ENCODE peak calls at places on chromosomes 13 and 19, in nine cellular contexts. C is left ventricle myocardium inferior; F is CD8-positive, alpha-beta memory T cell; Y is mesendoderm; U is effector memory CD4-positive, alpha-beta T cell; V is hepatocyte; I is pancreas; W is upper lobe of right lung; O is GM23248. L is an unnamed sample.

GRCh38 chr13:76980075-76980718 is 11.7 kb upstream of the CLN5 start:
- DNase-seq in C (peak; percentile 78), F (peak; percentile 75), Y (peak; percentile 82), U (peak; percentile 65), V (peak; percentile 85), I (peak; percentile 59), W (peak; percentile 91), O (peak; percentile 78), L (peak; percentile 72)

GRCh38 chr13:24254151-24254810 is 55.1 kb upstream of the C1QTNF9 start:
- DNase-seq in C (no peak), F (peak; percentile 74), Y (no peak), U (peak; percentile 71), V (no peak), I (no peak), W (peak; percentile 78), O (no peak), L (no peak)

GRCh38 chr19:42323852-42324654 is 1.4 kb upstream of the MEGF8 start:
- DNase-seq in C (no peak), F (no peak), Y (peak; percentile 21), U (no peak), V (no peak), I (no peak), W (peak; percentile 73), O (peak; percentile 54), L (no peak)

GRCh38 chr13:112446867-112447266 is 70.7 kb downstream of the SPACA7 start:
- DNase-seq in C (no peak), F (no peak), Y (no peak), U (no peak), V (no peak), I (no peak), W (no peak), O (no peak), L (peak; percentile 44)

GRCh38 chr19:2491130-2491801 is 15.3 kb downstream of the GADD45B start:
- DNase-seq in C (no peak), F (no peak), Y (no peak), U (no peak), V (peak; percentile 46), I (peak; percentile 95), W (peak; percentile 96), O (peak; percentile 95), L (no peak)

GRCh38 chr13:112894423-112894672 is 74.7 kb upstream of the MCF2L start:
- DNase-seq in C (no peak), F (no peak), Y (no peak), U (no peak), V (no peak), I (no peak), W (no peak), O (no peak), L (peak; percentile 56)

GRCh38 chr13:43908156-43909126 is 28.7 kb downstream of the LACC1 start:
- DNase-seq in C (no peak), F (no peak), Y (peak; percentile 29), U (no peak), V (peak; percentile 73), I (no peak), W (no peak), O (peak; percentile 77), L (no peak)

GRCh38 chr13:90302113-90302512 is 1045.4 kb upstream of the MIR17HG start:
- DNase-seq in C (no peak), F (no peak), Y (no peak), U (no peak), V (no peak), I (no peak), W (no peak), O (peak; percentile 78), L (no peak)

GRCh38 chr19:18659281-18660050 is 22.6 kb downstream of the KLHL26 start:
- DNase-seq in C (peak; percentile 61), F (no peak), Y (no peak), U (no peak), V (no peak), I (no peak), W (no peak), O (peak; percentile 38), L (peak; percentile 76)

GRCh38 chr19:38287604-38288003 is 16.4 kb upstream of the C19orf33 start:
- DNase-seq in C (no peak), F (no peak), Y (no peak), U (no peak), V (no peak), I (no peak), W (no peak), O (no peak), L (no peak)

GRCh38 chr19:35107541-35107939 is 8.1 kb upstream of the FXYD3 start:
- DNase-seq in C (no peak), F (no peak), Y (no peak), U (no peak), V (no peak), I (no peak), W (no peak), O (peak; percentile 55), L (no peak)

GRCh38 chr19:51461723-51462161 is 3.5 kb upstream of the SIGLEC8 start:
- DNase-seq in C (no peak), F (no peak), Y (no peak), U (no peak), V (no peak), I (no peak), W (no peak), O (no peak), L (peak; percentile 38)
- H3K27ac ChIP-seq in C (no peak overlapping the region), F (no peak overlapping the region), Y (no peak overlapping the region), U (no peak overlapping the region), V (no peak overlapping the region), I (no peak overlapping the region), W (no peak overlapping the region), O (no peak overlapping the region), L (no peak overlapping the region)

DNA sequence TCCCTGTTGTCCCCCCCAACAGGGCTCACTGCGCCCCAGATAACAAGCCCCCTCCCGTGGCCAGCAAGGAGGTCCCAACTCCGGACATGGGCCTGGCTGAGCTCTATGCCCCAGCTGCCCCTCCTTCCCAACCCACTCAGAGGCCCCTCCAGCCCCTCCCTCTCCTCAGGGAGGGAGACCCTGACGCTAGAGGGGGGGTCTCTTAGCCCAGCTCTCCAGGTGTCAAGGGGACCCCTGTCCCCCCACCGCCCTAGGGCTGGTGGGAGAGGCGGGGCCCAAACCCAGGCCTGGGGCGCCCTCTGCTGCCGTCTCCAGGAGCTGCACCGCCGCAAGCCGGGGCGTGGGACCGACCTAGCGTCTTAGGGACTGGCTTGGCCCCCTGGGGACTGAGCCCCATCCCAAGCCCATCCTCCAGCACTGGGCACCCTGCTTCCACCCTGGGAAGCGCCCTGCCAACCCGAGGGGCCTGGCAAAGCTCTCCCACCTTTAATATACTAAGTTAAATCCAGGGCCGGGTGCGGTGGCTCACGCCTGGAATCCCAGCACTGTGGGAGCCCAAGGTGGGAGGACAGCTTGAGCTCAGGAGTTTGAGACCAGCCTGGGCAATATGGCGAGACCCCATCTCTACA is 1.4 kb downstream of the GRIN3B start:
- DNase-seq in C (no peak), F (peak; percentile 56), Y (peak; percentile 55), U (peak; percentile 37), V (peak; percentile 74), I (no peak), W (peak; percentile 84), O (peak; percentile 58), L (peak; percentile 64)
- H3K4me3 ChIP-seq in C (peak overlapping the region; percentile 49), F (no peak overlapping the region), Y (no peak overlapping the region), U (no peak overlapping the region), V (no peak overlapping the region), I (no peak overlapping the region), W (no peak overlapping the region), O (no peak overlapping the region), L (no peak overlapping the region)

GRCh38 chr13:67328895-67329294 is 98.8 kb upstream of the PCDH9 start:
- DNase-seq in C (no peak), F (no peak), Y (no peak), U (no peak), V (no peak), I (no peak), W (no peak), O (no peak), L (no peak)

DNA sequence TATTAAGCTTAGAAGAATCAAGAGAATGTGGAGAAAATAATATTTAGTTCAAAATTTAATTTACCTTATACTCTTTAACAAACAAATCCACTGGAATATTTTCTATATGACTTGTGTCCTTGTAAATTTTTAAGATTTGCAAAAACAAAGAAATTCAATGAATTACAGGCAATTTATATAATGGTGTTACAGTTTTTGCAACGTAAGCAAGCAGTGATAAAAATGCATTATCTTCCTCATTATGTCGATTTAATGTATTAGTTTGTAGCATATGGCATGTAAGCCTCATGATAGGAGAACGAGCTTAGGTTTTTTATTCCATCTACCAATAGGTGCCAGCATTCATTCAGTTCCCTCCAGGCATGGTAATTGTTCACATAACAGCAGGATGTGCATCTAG is 100.0 kb upstream of the PCDH9 start:
- DNase-seq in C (no peak), F (no peak), Y (no peak), U (no peak), V (no peak), I (no peak), W (no peak), O (no peak), L (no peak)
- H3K4me1 ChIP-seq in C (no peaks in the 10 kb centered on the region), F (no peaks in the 10 kb centered on the region), Y (no peaks in the 10 kb centered on the region), U (no peaks in the 10 kb centered on the region), V (no peaks in the 10 kb centered on the region), I (no peaks in the 10 kb centered on the region), W (no peaks in the 10 kb centered on the region), O (no peaks in the 10 kb centered on the region), L (no peaks in the 10 kb centered on the region)

GRCh38 chr19:50432658-50433057 is at the start of gene MYBPC2:
- DNase-seq in C (no peak), F (no peak), Y (no peak), U (no peak), V (peak; percentile 46), I (peak; percentile 34), W (no peak), O (no peak), L (no peak)

GRCh38 chr19:50430888-50431342 is 1.8 kb upstream of the MYBPC2 start:
- DNase-seq in C (no peak), F (no peak), Y (no peak), U (no peak), V (no peak), I (no peak), W (no peak), O (peak; percentile 25), L (no peak)

GRCh38 chr19:50433201-50434180 is 799 bp downstream of the MYBPC2 start:
- DNase-seq in C (no peak), F (no peak), Y (no peak), U (no peak), V (no peak), I (no peak), W (no peak), O (no peak), L (no peak)

GRCh38 chr19:50432221-50432626 is 468 bp upstream of the MYBPC2 start:
- DNase-seq in C (no peak), F (no peak), Y (peak; percentile 46), U (no peak), V (peak; percentile 66), I (peak; percentile 47), W (no peak), O (peak; percentile 16), L (no peak)

DNA sequence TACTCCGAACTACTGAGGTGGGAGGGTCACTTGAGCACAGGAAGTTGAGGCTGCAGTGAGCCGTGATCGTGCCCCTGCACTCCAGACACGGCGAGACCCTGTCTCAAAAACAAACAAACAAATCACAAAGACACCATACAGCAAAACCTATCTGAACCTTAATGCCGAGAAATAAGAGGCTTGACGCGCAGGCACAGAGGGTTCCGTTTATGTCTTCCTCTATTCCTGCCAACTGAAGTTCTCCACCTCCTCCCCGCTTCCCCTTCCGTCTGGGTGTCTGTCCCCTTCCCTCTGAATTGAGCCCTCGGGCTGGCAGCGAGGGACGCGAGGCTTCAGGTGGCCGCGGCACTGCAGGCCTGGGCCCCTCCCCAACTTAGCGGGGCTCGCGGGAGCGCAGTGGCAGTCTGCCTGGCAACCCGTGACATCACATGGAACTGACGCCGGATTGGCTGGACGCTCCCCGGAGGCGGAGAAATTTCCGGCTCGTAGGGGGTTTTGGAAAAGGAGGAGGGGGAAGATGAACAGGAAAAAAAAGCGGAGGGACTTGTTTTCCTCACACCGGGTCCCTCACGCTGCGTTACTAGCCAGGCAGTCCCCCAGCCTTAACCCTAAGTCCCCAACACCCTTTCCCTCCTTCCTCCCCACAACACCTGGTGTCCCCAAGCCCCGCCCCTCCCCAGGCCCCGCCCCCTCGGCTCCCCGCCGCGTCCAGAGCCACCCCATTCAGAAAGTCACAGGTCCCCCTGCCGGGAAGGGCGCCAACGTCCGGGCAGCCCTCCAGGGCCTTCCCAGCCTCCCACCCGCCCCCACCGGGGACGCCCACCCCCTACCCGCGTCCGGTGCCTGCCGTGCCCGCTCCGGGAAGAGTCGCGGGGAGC is 1.1 kb upstream of the MYBPC2 start:
- DNase-seq in C (peak; percentile 84), F (peak; percentile 82), Y (peak; percentile 89), U (peak; percentile 81), V (peak; percentile 93), I (peak; percentile 86), W (peak; percentile 94), O (peak; percentile 75), L (peak; percentile 85)
- H3K27ac ChIP-seq in C (peak overlapping the region; percentile 58), F (peak overlapping the region; percentile 19), Y (no peak overlapping the region), U (peak overlapping the region; percentile 35), V (peak overlapping the region; percentile 10), I (peak overlapping the region; percentile 79), W (peak overlapping the region; percentile 81), O (no peak overlapping the region), L (no peak overlapping the region)

L was measured in heart left ventricle.